ENCODE peak calls at places on chromosomes 11 and 22, in ten cellular contexts. U is myocyte, I is spleen, P is fibroblast of the aortic adventitia, F is germinal center, H is frontal cortex, V is head of caudate nucleus, G is NCI-H1092, D is T-cell, C is HTR-8/SVneo. Y is an unnamed sample.

GRCh38 chr11:1295591-1295990 is 13.8 kb downstream of the TOLLIP start:
- DNase-seq in U (no peak), I (peak), P (no peak), F (no peak), H (no peak), V (no peak), G (no peak), D (no peak), C (no peak), Y (no peak)

GRCh38 chr22:23915230-23915754 is 21.1 kb downstream of the MIF start:
- DNase-seq in U (no peak), I (no peak), P (no peak), F (peak), H (no peak), V (no peak), G (no peak), D (no peak), C (no peak), Y (no peak)

GRCh38 chr22:30212363-30212995 is 34.1 kb downstream of the LIF start:
- DNase-seq in U (peak), I (peak), P (peak), F (no peak), H (no peak), V (no peak), G (no peak), D (no peak), C (no peak), Y (no peak)

GRCh38 chr11:75474878-75475766 is 42.1 kb upstream of the KLHL35 start:
- DNase-seq in U (no peak), I (peak), P (no peak), F (peak), H (no peak), V (peak), G (no peak), D (peak), C (peak), Y (no peak)

GRCh38 chr11:17897495-17897894 is 115.4 kb downstream of the SERGEF start:
- DNase-seq in U (no peak), I (no peak), P (no peak), F (no peak), H (no peak), V (no peak), G (no peak), D (no peak), C (no peak), Y (no peak)

GRCh38 chr11:123045101-123045500 is 16.8 kb downstream of the HSPA8 start:
- DNase-seq in U (peak), I (no peak), P (no peak), F (no peak), H (no peak), V (no peak), G (no peak), D (no peak), C (no peak), Y (no peak)

GRCh38 chr11:78860720-78861422 is 286.2 kb upstream of the NARS2 start:
- DNase-seq in U (peak), I (no peak), P (peak), F (no peak), H (no peak), V (no peak), G (no peak), D (no peak), C (no peak), Y (no peak)

GRCh38 chr11:110124605-110125004 is 31.4 kb downstream of the ZC3H12C start:
- DNase-seq in U (no peak), I (no peak), P (no peak), F (no peak), H (no peak), V (no peak), G (no peak), D (no peak), C (no peak), Y (no peak)

GRCh38 chr22:33793464-33793863 is 126.8 kb downstream of the LARGE1 start:
- DNase-seq in U (no peak), I (no peak), P (no peak), F (no peak), H (no peak), V (no peak), G (no peak), D (no peak), C (no peak), Y (no peak)

GRCh38 chr22:42905217-42905616 is 48.1 kb upstream of the ARFGAP3 start:
- DNase-seq in U (no peak), I (no peak), P (no peak), F (no peak), H (no peak), V (no peak), G (peak), D (no peak), C (no peak), Y (no peak)

GRCh38 chr22:37742374-37743092 is 45.7 kb downstream of the TRIOBP start:
- DNase-seq in U (peak), I (no peak), P (peak), F (no peak), H (no peak), V (no peak), G (no peak), D (no peak), C (peak), Y (no peak)

GRCh38 chr11:32830796-32831195 is 1.1 kb downstream of the PRRG4 start:
- DNase-seq in U (no peak), I (no peak), P (no peak), F (no peak), H (no peak), V (no peak), G (no peak), D (no peak), C (no peak), Y (no peak)

GRCh38 chr11:63884191-63884590 is 32.8 kb downstream of the RCOR2 start:
- DNase-seq in U (no peak), I (no peak), P (no peak), F (no peak), H (no peak), V (no peak), G (no peak), D (no peak), C (no peak), Y (no peak)

GRCh38 chr11:111549869-111550203 is 9.3 kb downstream of the LAYN start:
- DNase-seq in U (no peak), I (no peak), P (no peak), F (no peak), H (no peak), V (no peak), G (no peak), D (no peak), C (no peak), Y (no peak)

Y was measured in hypothalamus.